ENCODE peak calls at places on chromosomes 2 and 18, in nine cellular contexts. V, E, P, R, S, Y, O, J and Z are unnamed samples.

GRCh38 chr2:7075834-7076233 is 158.6 kb downstream of the RNF144A start:
- DNase-seq in V (no peak), E (no peak), P (no peak), R (no peak), S (no peak), Y (no peak), O (no peak), J (no peak), Z (no peak)

GRCh38 chr18:48915621-48916425 is 34.9 kb downstream of the SMAD7 start:
- DNase-seq in V (no peak), E (no peak), P (no peak), R (no peak), S (no peak), Y (no peak), O (no peak), J (no peak), Z (no peak)

GRCh38 chr2:119958642-119959268 is 54.1 kb upstream of the EPB41L5 start:
- DNase-seq in V (no peak), E (no peak), P (peak; percentile 46), R (no peak), S (no peak), Y (no peak), O (no peak), J (no peak), Z (no peak)

GRCh38 chr2:85704800-85705679 is 10.9 kb downstream of the GNLY start:
- DNase-seq in V (no peak), E (no peak), P (no peak), R (no peak), S (no peak), Y (no peak), O (no peak), J (peak; percentile 79), Z (no peak)

GRCh38 chr2:147679664-147680502 is 164.9 kb upstream of the ACVR2A start:
- DNase-seq in V (no peak), E (peak; percentile 74), P (no peak), R (no peak), S (no peak), Y (no peak), O (no peak), J (no peak), Z (no peak)

GRCh38 chr2:215362562-215362904 is 50.7 kb downstream of the ATIC start:
- DNase-seq in V (no peak), E (no peak), P (no peak), R (no peak), S (no peak), Y (no peak), O (no peak), J (no peak), Z (no peak)

GRCh38 chr18:79947054-79947755 is 4.2 kb downstream of the SLC66A2 start:
- DNase-seq in V (no peak), E (no peak), P (peak; percentile 91), R (peak; percentile 58), S (no peak), Y (no peak), O (no peak), J (no peak), Z (peak; percentile 64)

GRCh38 chr2:182767578-182767977 is 51.5 kb downstream of the DNAJC10 start:
- DNase-seq in V (no peak), E (no peak), P (peak; percentile 34), R (no peak), S (peak; percentile 39), Y (no peak), O (peak; percentile 43), J (no peak), Z (no peak)

GRCh38 chr18:26637324-26637723 is 89.0 kb upstream of the KCTD1 start:
- DNase-seq in V (no peak), E (no peak), P (no peak), R (no peak), S (no peak), Y (no peak), O (no peak), J (no peak), Z (no peak)

GRCh38 chr18:22432672-22433137 is 15.0 kb upstream of the CTAGE1 start:
- DNase-seq in V (peak; percentile 80), E (no peak), P (peak; percentile 95), R (peak; percentile 60), S (peak; percentile 70), Y (no peak), O (peak; percentile 29), J (no peak), Z (peak; percentile 79)

GRCh38 chr2:170277943-170278342 is 100.0 kb downstream of the MYO3B start:
- DNase-seq in V (no peak), E (peak; percentile 77), P (no peak), R (no peak), S (no peak), Y (no peak), O (no peak), J (no peak), Z (no peak)

GRCh38 chr2:105797298-105797819 is 52.6 kb downstream of the NCK2 start:
- DNase-seq in V (no peak), E (no peak), P (peak; percentile 75), R (no peak), S (no peak), Y (no peak), O (peak; percentile 67), J (peak; percentile 85), Z (no peak)

GRCh38 chr2:219720956-219721355 is 93.5 kb downstream of the SLC4A3 start:
- DNase-seq in V (no peak), E (no peak), P (no peak), R (no peak), S (no peak), Y (no peak), O (no peak), J (no peak), Z (no peak)

GRCh38 chr2:28172114-28172898 is 220.4 kb upstream of the FOSL2 start:
- DNase-seq in V (no peak), E (no peak), P (peak; percentile 98), R (no peak), S (no peak), Y (no peak), O (no peak), J (no peak), Z (no peak)

GRCh38 chr2:8803658-8804379 is 33.6 kb downstream of the KIDINS220 start:
- DNase-seq in V (peak; percentile 27), E (no peak), P (peak; percentile 97), R (peak; percentile 79), S (peak; percentile 93), Y (no peak), O (peak; percentile 52), J (peak; percentile 82), Z (no peak)

GRCh38 chr2:96154506-96155380 is 9.5 kb upstream of the DUSP2 start:
- DNase-seq in V (no peak), E (no peak), P (no peak), R (no peak), S (no peak), Y (no peak), O (no peak), J (no peak), Z (peak; percentile 63)

GRCh38 chr2:153163055-153163454 is 315.5 kb downstream of the RPRM start:
- DNase-seq in V (no peak), E (no peak), P (peak; percentile 56), R (no peak), S (peak; percentile 56), Y (no peak), O (peak; percentile 51), J (no peak), Z (no peak)

GRCh38 chr2:233049194-233049761 is 10.9 kb upstream of the INPP5D start:
- DNase-seq in V (no peak), E (no peak), P (peak; percentile 27), R (peak; percentile 73), S (no peak), Y (no peak), O (no peak), J (no peak), Z (no peak)

GRCh38 chr18:63264871-63265270 is 54.7 kb downstream of the BCL2 start:
- DNase-seq in V (no peak), E (no peak), P (no peak), R (no peak), S (no peak), Y (no peak), O (no peak), J (no peak), Z (no peak)

GRCh38 chr18:58456625-58457024 is 172.3 kb downstream of the ALPK2 start:
- DNase-seq in V (no peak), E (no peak), P (no peak), R (no peak), S (no peak), Y (no peak), O (no peak), J (no peak), Z (no peak)

GRCh38 chr18:36532394-36532793 is 234.9 kb downstream of the FHOD3 start:
- DNase-seq in V (no peak), E (no peak), P (peak; percentile 61), R (peak; percentile 77), S (no peak), Y (no peak), O (no peak), J (no peak), Z (no peak)

GRCh38 chr2:220811115-220811514 is 761.0 kb downstream of the EPHA4 start:
- DNase-seq in V (no peak), E (no peak), P (peak; percentile 43), R (no peak), S (peak; percentile 16), Y (no peak), O (no peak), J (no peak), Z (no peak)

GRCh38 chr2:190867182-190867581 is 13.4 kb upstream of the GLS start:
- DNase-seq in V (no peak), E (no peak), P (no peak), R (no peak), S (no peak), Y (no peak), O (no peak), J (no peak), Z (no peak)

GRCh38 chr2:227629435-227629834 is 12.1 kb downstream of the SCYGR4 start:
- DNase-seq in V (no peak), E (no peak), P (no peak), R (no peak), S (no peak), Y (no peak), O (no peak), J (no peak), Z (no peak)

GRCh38 chr2:2613279-2614199 is 282.5 kb upstream of the MYT1L start:
- DNase-seq in V (peak; percentile 92), E (peak; percentile 96), P (peak; percentile 94), R (peak; percentile 55), S (peak; percentile 98), Y (peak; percentile 84), O (peak; percentile 93), J (peak; percentile 91), Z (peak; percentile 93)

GRCh38 chr2:18885457-18885856 is 296.1 kb upstream of the NT5C1B start:
- DNase-seq in V (no peak), E (no peak), P (no peak), R (no peak), S (no peak), Y (no peak), O (no peak), J (no peak), Z (no peak)

GRCh38 chr2:101741775-101742520 is 44.4 kb downstream of the MAP4K4 start:
- DNase-seq in V (no peak), E (no peak), P (peak; percentile 94), R (no peak), S (no peak), Y (no peak), O (peak; percentile 69), J (no peak), Z (no peak)

GRCh38 chr2:28269019-28269784 is 123.5 kb upstream of the FOSL2 start:
- DNase-seq in V (no peak), E (no peak), P (peak; percentile 75), R (peak; percentile 61), S (peak; percentile 86), Y (no peak), O (no peak), J (no peak), Z (no peak)